ENCODE peak calls at places on chromosomes 5 and 9, in five cellular contexts. B is IMR-90, Q is left ventricle myocardium inferior, A is body of pancreas, U is tibial artery. G is an unnamed sample. For H3K9me3 and H3K4me1, the result is how much of the 10 kb centered on the place peaks cover.

GRCh38 chr9:124122813-124123462 is 111.4 kb downstream of the LHX2 start:
- DNase-seq in B (peak), Q (no peak), A (no peak), U (no peak), G (no peak)

GRCh38 chr9:84230355-84231136 is 110.0 kb downstream of the SLC28A3 start:
- DNase-seq in B (peak), Q (no peak), A (no peak), U (no peak), G (no peak)

GRCh38 chr9:90300901-90301688 is 341.5 kb downstream of the DIRAS2 start:
- DNase-seq in B (peak), Q (peak), A (no peak), U (no peak), G (no peak)

GRCh38 chr9:122005597-122005996 is 87.5 kb downstream of the TTLL11 start:
- DNase-seq in B (peak), Q (no peak), A (no peak), U (no peak), G (no peak)

GRCh38 chr9:33125871-33126822 is 41.0 kb downstream of the B4GALT1 start:
- DNase-seq in B (peak), Q (no peak), A (no peak), U (no peak), G (peak)

GRCh38 chr9:94169978-94170377 is 85.7 kb downstream of the PTPDC1 start:
- DNase-seq in B (no peak), Q (no peak), A (no peak), U (no peak), G (no peak)

GRCh38 chr9:135228345-135228982 is 141.0 kb downstream of the OLFM1 start:
- DNase-seq in B (no peak), Q (peak), A (peak), U (no peak), G (peak)

GRCh38 chr5:180608572-180609310 is 17.4 kb upstream of the SCGB3A1 start:
- DNase-seq in B (no peak), Q (no peak), A (no peak), U (no peak), G (no peak)

GRCh38 chr5:51829226-51829625 is 446.0 kb downstream of the ISL1 start:
- DNase-seq in B (no peak), Q (no peak), A (no peak), U (no peak), G (no peak)

GRCh38 chr5:77631166-77631582 is 7.3 kb downstream of the OTP start:
- DNase-seq in B (no peak), Q (no peak), A (no peak), U (no peak), G (no peak)
- H3K9me3 ChIP-seq in B (under half), Q (under half), A (under half), U (under half), G (under half)

GRCh38 chr9:20981486-20981885 is 50.0 kb downstream of the HACD4 start:
- DNase-seq in B (peak), Q (no peak), A (no peak), U (no peak), G (no peak)

GRCh38 chr9:20980713-20981481 is 50.5 kb downstream of the HACD4 start:
- DNase-seq in B (peak), Q (no peak), A (no peak), U (no peak), G (no peak)

GRCh38 chr9:20987521-20987920 is 43.9 kb downstream of the HACD4 start:
- DNase-seq in B (no peak), Q (no peak), A (no peak), U (no peak), G (no peak)

GRCh38 chr9:20985851-20986600 is 45.4 kb downstream of the HACD4 start:
- DNase-seq in B (no peak), Q (no peak), A (no peak), U (no peak), G (no peak)

GRCh38 chr9:20984471-20984870 is 47.0 kb downstream of the HACD4 start:
- DNase-seq in B (peak), Q (no peak), A (no peak), U (no peak), G (no peak)
- H3K4me1 ChIP-seq in B (under half), Q (under half), A (under half), U (half or more), G (under half)

GRCh38 chr5:62542720-62543119 is 35.9 kb upstream of the LRRC70 start:
- DNase-seq in B (no peak), Q (no peak), A (no peak), U (no peak), G (no peak)
- TF ChIP-seq CTCF in B (no peak), Q (no peak), A (no peak), U (no peak), G (no peak)

GRCh38 chr5:24693609-24694008 is 48.8 kb upstream of the CDH10 start:
- DNase-seq in B (no peak), Q (no peak), A (no peak), U (no peak), G (no peak)
- H3K9me3 ChIP-seq in B (under half), Q (under half), A (under half), U (under half), G (under half)